ENCODE peak calls at places on chromosome 11, in seven cellular contexts. C is ELR; E is activated CD8-positive, alpha-beta memory T cell treated with anti-CD3 and anti-CD28 coated beads, Interleukin-2, amount 50 U/mL, for 48 hours; V is H9; I is dorsolateral prefrontal cortex; H is HS-5; O is cardiac muscle cell. U is an unnamed sample.

GRCh38 chr11:44718612-44719390 is 8.0 kb upstream of the TSPAN18 start:
- DNase-seq in V (no peak), C (no peak), E (no peak), O (no peak), I (no peak), H (no peak), U (no peak)

GRCh38 chr11:14443642-14444041 is 56.0 kb downstream of the COPB1 start:
- DNase-seq in C (peak), I (no peak), E (no peak), O (peak), H (peak), V (no peak), U (no peak)

GRCh38 chr11:15897211-15897960 is 459.0 kb downstream of the SOX6 start:
- DNase-seq in I (no peak), H (peak), V (no peak), C (peak), E (no peak), O (no peak), U (no peak)

GRCh38 chr11:18706330-18707243 is 8.0 kb downstream of the TMEM86A start:
- DNase-seq in V (no peak), I (peak), C (peak), E (no peak), H (no peak), O (peak), U (no peak)

GRCh38 chr11:76935030-76935429 is 74.3 kb downstream of the ACER3 start:
- DNase-seq in I (no peak), H (no peak), V (no peak), O (peak), C (peak), E (no peak), U (no peak)

GRCh38 chr11:102279641-102280170 is 37.6 kb upstream of the BIRC3 start:
- DNase-seq in E (no peak), O (peak), H (no peak), V (no peak), I (no peak), C (peak), U (no peak)

GRCh38 chr11:119752946-119753345 is 23.9 kb upstream of the NECTIN1 start:
- DNase-seq in O (no peak), H (no peak), C (no peak), I (peak), V (no peak), E (no peak), U (no peak)

GRCh38 chr11:11763796-11764427 is 77.9 kb upstream of the USP47 start:
- DNase-seq in E (no peak), H (no peak), C (no peak), I (no peak), O (no peak), V (no peak), U (peak)

GRCh38 chr11:101436511-101437142 is 147.2 kb downstream of the TRPC6 start:
- DNase-seq in C (peak), H (no peak), I (no peak), E (no peak), V (peak), O (peak), U (no peak)

U was measured in vagina.